ENCODE peak calls at places on chromosomes 6 and 20, in eight cellular contexts. K is aorta, X is upper lobe of left lung, J is heart right ventricle, S is psoas muscle, L is small intestine, V is heart left ventricle, A is adrenal gland. P is an unnamed sample.

GRCh38 chr20:59994697-59995122 is 36.5 kb downstream of the CDH26 start:
- DNase-seq in K (no peak), X (peak; percentile 89), J (peak; percentile 17), S (no peak), L (peak; percentile 9), V (no peak), A (no peak), P (no peak)

GRCh38 chr6:31008165-31008564 is 2.1 kb upstream of the MUC22 start:
- DNase-seq in K (no peak), X (no peak), J (no peak), S (no peak), L (no peak), V (no peak), A (no peak), P (no peak)

GRCh38 chr6:11283629-11284028 is 51.2 kb upstream of the NEDD9 start:
- DNase-seq in K (no peak), X (no peak), J (no peak), S (no peak), L (peak; percentile 62), V (no peak), A (no peak), P (no peak)

GRCh38 chr20:37907677-37908397 is 4.9 kb downstream of the VSTM2L start:
- DNase-seq in K (no peak), X (no peak), J (no peak), S (no peak), L (no peak), V (no peak), A (peak; percentile 49), P (no peak)

GRCh38 chr6:106098383-106099234 is 12.5 kb downstream of the PRDM1 start:
- DNase-seq in K (peak; percentile 51), X (peak; percentile 69), J (no peak), S (no peak), L (peak; percentile 87), V (no peak), A (no peak), P (no peak)

GRCh38 chr20:7410150-7410549 is 530.1 kb downstream of the HAO1 start:
- DNase-seq in K (no peak), X (no peak), J (no peak), S (no peak), L (no peak), V (no peak), A (no peak), P (no peak)

GRCh38 chr6:90107721-90108364 is 188.8 kb downstream of the BACH2 start:
- DNase-seq in K (no peak), X (no peak), J (no peak), S (no peak), L (no peak), V (no peak), A (no peak), P (no peak)

GRCh38 chr6:106381871-106382270 is 21.4 kb downstream of the CRYBG1 start:
- DNase-seq in K (no peak), X (no peak), J (no peak), S (no peak), L (peak; percentile 32), V (no peak), A (no peak), P (no peak)

GRCh38 chr20:38919683-38920082 is 6.5 kb upstream of the FAM83D start:
- DNase-seq in K (no peak), X (no peak), J (no peak), S (no peak), L (no peak), V (no peak), A (no peak), P (no peak)

GRCh38 chr6:22455378-22455777 is 114.0 kb upstream of the HDGFL1 start:
- DNase-seq in K (no peak), X (no peak), J (no peak), S (no peak), L (no peak), V (no peak), A (no peak), P (no peak)

GRCh38 chr6:108002365-108003221 is 44.6 kb upstream of the SEC63 start:
- DNase-seq in K (peak; percentile 62), X (peak; percentile 21), J (no peak), S (no peak), L (peak; percentile 97), V (no peak), A (no peak), P (no peak)

GRCh38 chr6:89413006-89413400 is 930 bp upstream of the RRAGD start:
- DNase-seq in K (no peak), X (peak; percentile 66), J (no peak), S (no peak), L (no peak), V (no peak), A (no peak), P (no peak)

GRCh38 chr6:130559166-130559565 is 193.3 kb downstream of the TMEM200A start:
- DNase-seq in K (no peak), X (no peak), J (no peak), S (no peak), L (no peak), V (no peak), A (no peak), P (no peak)

GRCh38 chr20:36644713-36645109 is 1.3 kb downstream of the SLA2 start:
- DNase-seq in K (no peak), X (no peak), J (no peak), S (no peak), L (no peak), V (no peak), A (peak; percentile 31), P (no peak)

GRCh38 chr6:132204606-132205005 is 196.7 kb downstream of the MOXD1 start:
- DNase-seq in K (no peak), X (no peak), J (no peak), S (no peak), L (no peak), V (no peak), A (no peak), P (no peak)

GRCh38 chr6:129536271-129536670 is 173.7 kb downstream of the ARHGAP18 start:
- DNase-seq in K (no peak), X (no peak), J (no peak), S (no peak), L (no peak), V (no peak), A (no peak), P (no peak)

GRCh38 chr20:35575958-35576357 is 34.1 kb downstream of the ERGIC3 start:
- DNase-seq in K (no peak), X (no peak), J (no peak), S (no peak), L (peak; percentile 87), V (no peak), A (no peak), P (no peak)

GRCh38 chr20:57662028-57662312 is 41.7 kb upstream of the ZBP1 start:
- DNase-seq in K (no peak), X (peak; percentile 5), J (no peak), S (no peak), L (no peak), V (no peak), A (no peak), P (no peak)

GRCh38 chr20:63461364-63461763 is 11.1 kb downstream of the KCNQ2 start:
- DNase-seq in K (no peak), X (no peak), J (no peak), S (no peak), L (no peak), V (no peak), A (no peak), P (no peak)

GRCh38 chr6:74431873-74432272 is 735.9 kb downstream of the CD109 start:
- DNase-seq in K (no peak), X (no peak), J (no peak), S (no peak), L (no peak), V (no peak), A (no peak), P (no peak)

GRCh38 chr6:144898052-144898689 is 613.0 kb downstream of the UTRN start:
- DNase-seq in K (no peak), X (no peak), J (no peak), S (no peak), L (no peak), V (no peak), A (no peak), P (no peak)

GRCh38 chr6:71414486-71414885 is 125.9 kb downstream of the OGFRL1 start:
- DNase-seq in K (no peak), X (no peak), J (no peak), S (no peak), L (peak; percentile 43), V (no peak), A (no peak), P (no peak)
- H3K27ac ChIP-seq in K (no peak overlapping the region), X (peak overlapping the region; percentile 5), J (no peak overlapping the region), S (peak overlapping the region; percentile 78), L (no peak overlapping the region), V (no peak overlapping the region), A (no peak overlapping the region), P (no peak overlapping the region)

DNA sequence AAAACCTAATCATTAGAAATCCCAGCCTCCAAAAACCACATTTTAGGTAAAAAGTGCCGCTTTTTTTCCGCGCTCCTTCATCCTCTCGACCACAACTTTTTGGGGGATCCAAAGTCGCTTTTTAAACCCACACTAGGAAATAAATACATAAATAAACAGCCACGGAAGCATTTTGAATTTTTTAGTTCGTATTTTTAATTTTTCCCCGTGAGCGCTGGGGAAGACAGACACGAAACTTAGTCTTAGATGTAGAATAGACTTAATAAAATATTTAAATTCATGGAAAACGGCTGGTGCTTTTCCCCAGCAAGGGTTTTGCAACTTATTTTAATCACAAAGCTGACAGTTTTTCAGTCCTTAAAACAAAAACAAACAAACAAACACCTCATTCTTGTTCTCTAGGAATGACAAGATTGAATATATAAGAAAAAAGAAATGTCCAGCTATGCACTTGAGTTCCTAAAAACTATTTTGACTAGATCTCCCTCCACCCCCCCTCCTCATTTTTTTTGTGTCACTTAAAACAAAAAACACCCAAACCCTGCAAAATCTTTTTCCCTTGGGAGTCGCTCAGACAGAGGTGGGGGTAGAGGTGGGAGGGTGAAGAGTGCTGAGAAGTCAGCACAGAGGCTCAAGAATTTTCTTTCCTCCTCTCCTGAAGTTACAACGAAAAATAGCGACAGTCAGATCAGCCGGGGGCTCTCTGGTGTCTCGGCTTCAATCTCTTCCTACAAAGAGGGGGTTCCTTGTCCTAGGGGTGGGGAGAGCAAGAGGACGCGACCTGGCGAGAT is 43.4 kb upstream of the SUPT3H start:
- DNase-seq in K (no peak), X (no peak), J (no peak), S (no peak), L (no peak), V (no peak), A (no peak), P (no peak)
- H3K27ac ChIP-seq in K (no peak overlapping the region), X (peak overlapping the region; percentile 66), J (peak overlapping the region; percentile 78), S (no peak overlapping the region), L (peak overlapping the region; percentile 85), V (no peak overlapping the region), A (no peak overlapping the region), P (peak overlapping the region; percentile 71)

DNA sequence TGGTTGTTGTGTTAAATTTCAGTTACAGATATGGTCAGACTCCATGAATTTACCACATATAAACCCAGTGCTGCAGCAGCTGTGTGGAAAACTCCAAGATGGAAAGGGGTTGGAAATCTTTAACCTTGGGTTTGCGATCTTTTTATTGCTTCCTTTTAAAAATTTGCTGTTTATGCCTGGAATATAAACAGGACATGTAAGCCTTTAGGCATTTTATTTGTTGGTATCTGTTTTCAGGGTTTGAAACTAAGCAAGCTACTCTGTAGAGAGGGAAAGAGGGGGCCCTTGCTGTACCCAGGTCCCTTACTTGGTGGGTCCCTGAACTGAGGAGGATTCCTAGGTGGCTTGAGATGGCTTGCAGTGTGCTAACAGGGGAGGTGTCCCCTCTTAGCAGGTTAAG is 800 bp downstream of the PKIG start:
- DNase-seq in K (no peak), X (no peak), J (no peak), S (no peak), L (no peak), V (no peak), A (no peak), P (no peak)
- H3K27ac ChIP-seq in K (peak overlapping the region; percentile 84), X (peak overlapping the region; percentile 81), J (peak overlapping the region; percentile 90), S (peak overlapping the region; percentile 96), L (peak overlapping the region; percentile 69), V (peak overlapping the region; percentile 92), A (no peak overlapping the region), P (peak overlapping the region; percentile 73)

GRCh38 chr6:15255481-15256414 is 9.9 kb downstream of the JARID2 start:
- DNase-seq in K (no peak), X (no peak), J (no peak), S (no peak), L (peak; percentile 93), V (no peak), A (peak; percentile 39), P (no peak)
- H3K27ac ChIP-seq in K (no peak overlapping the region), X (no peak overlapping the region), J (no peak overlapping the region), S (peak overlapping the region; percentile 98), L (peak overlapping the region; percentile 71), V (peak overlapping the region; percentile 3), A (no peak overlapping the region), P (no peak overlapping the region)